ENCODE peak calls at places on chromosomes 6 and 20, in eight cellular contexts. One of them, this sample, is unnamed.

GRCh38 chr20:33654680-33655161 is 7.4 kb upstream of the C20orf144 start:
- DNase-seq in A172: no peak
- DNase-seq in NCI-H524: no peak
- DNase-seq in stimulated activated CD4-positive, alpha-beta T cell treated with anti-CD3 and anti-CD28 coated beads, Interleukin-2, amount 100 ng/mL, for 48 hours: no peak
- DNase-seq in WTC11: no peak
- DNase-seq in GDM1: no peak
- DNase-seq in CD8-positive, alpha-beta memory T cell: no peak
- DNase-seq in activated CD8-positive, alpha-beta memory T cell treated with anti-CD3 and anti-CD28 coated beads for 48 hours: no peak
- DNase-seq in this sample: no peak

GRCh38 chr6:51199733-51200132 is 381.1 kb downstream of the TFAP2B start:
- DNase-seq in NCI-H524: no peak
- DNase-seq in GDM1: no peak
- DNase-seq in WTC11: no peak
- DNase-seq in A172: no peak
- DNase-seq in activated CD8-positive, alpha-beta memory T cell treated with anti-CD3 and anti-CD28 coated beads for 48 hours: no peak
- DNase-seq in stimulated activated CD4-positive, alpha-beta T cell treated with anti-CD3 and anti-CD28 coated beads, Interleukin-2, amount 100 ng/mL, for 48 hours: no peak
- DNase-seq in CD8-positive, alpha-beta memory T cell: no peak
- DNase-seq in this sample: no peak

GRCh38 chr20:54431545-54431944 is 43.8 kb upstream of the DOK5 start:
- DNase-seq in stimulated activated CD4-positive, alpha-beta T cell treated with anti-CD3 and anti-CD28 coated beads, Interleukin-2, amount 100 ng/mL, for 48 hours: no peak
- DNase-seq in GDM1: no peak
- DNase-seq in A172: no peak
- DNase-seq in WTC11: no peak
- DNase-seq in activated CD8-positive, alpha-beta memory T cell treated with anti-CD3 and anti-CD28 coated beads for 48 hours: no peak
- DNase-seq in CD8-positive, alpha-beta memory T cell: no peak
- DNase-seq in NCI-H524: no peak
- DNase-seq in this sample: no peak

GRCh38 chr6:95819461-95819860 is 196.3 kb upstream of the FUT9 start:
- DNase-seq in WTC11: no peak
- DNase-seq in NCI-H524: no peak
- DNase-seq in CD8-positive, alpha-beta memory T cell: no peak
- DNase-seq in stimulated activated CD4-positive, alpha-beta T cell treated with anti-CD3 and anti-CD28 coated beads, Interleukin-2, amount 100 ng/mL, for 48 hours: no peak
- DNase-seq in activated CD8-positive, alpha-beta memory T cell treated with anti-CD3 and anti-CD28 coated beads for 48 hours: no peak
- DNase-seq in A172: no peak
- DNase-seq in GDM1: no peak
- DNase-seq in this sample: no peak

GRCh38 chr6:81696505-81696904 is 56.0 kb downstream of the TENT5A start:
- DNase-seq in WTC11: no peak
- DNase-seq in A172: peak; percentile 12
- DNase-seq in NCI-H524: no peak
- DNase-seq in CD8-positive, alpha-beta memory T cell: no peak
- DNase-seq in GDM1: no peak
- DNase-seq in activated CD8-positive, alpha-beta memory T cell treated with anti-CD3 and anti-CD28 coated beads for 48 hours: no peak
- DNase-seq in stimulated activated CD4-positive, alpha-beta T cell treated with anti-CD3 and anti-CD28 coated beads, Interleukin-2, amount 100 ng/mL, for 48 hours: no peak
- DNase-seq in this sample: no peak

GRCh38 chr20:48574383-48574782 is 253.4 kb downstream of the PREX1 start:
- DNase-seq in NCI-H524: peak; percentile 98
- DNase-seq in A172: peak; percentile 82
- DNase-seq in WTC11: no peak
- DNase-seq in GDM1: no peak
- DNase-seq in activated CD8-positive, alpha-beta memory T cell treated with anti-CD3 and anti-CD28 coated beads for 48 hours: no peak
- DNase-seq in stimulated activated CD4-positive, alpha-beta T cell treated with anti-CD3 and anti-CD28 coated beads, Interleukin-2, amount 100 ng/mL, for 48 hours: no peak
- DNase-seq in CD8-positive, alpha-beta memory T cell: no peak
- DNase-seq in this sample: no peak

GRCh38 chr20:54290636-54291035 is 82.7 kb downstream of the PFDN4 start:
- DNase-seq in activated CD8-positive, alpha-beta memory T cell treated with anti-CD3 and anti-CD28 coated beads for 48 hours: no peak
- DNase-seq in CD8-positive, alpha-beta memory T cell: no peak
- DNase-seq in NCI-H524: no peak
- DNase-seq in A172: peak; percentile 39
- DNase-seq in WTC11: no peak
- DNase-seq in stimulated activated CD4-positive, alpha-beta T cell treated with anti-CD3 and anti-CD28 coated beads, Interleukin-2, amount 100 ng/mL, for 48 hours: no peak
- DNase-seq in GDM1: no peak
- DNase-seq in this sample: no peak

GRCh38 chr6:73285674-73286283 is 22.8 kb upstream of the KHDC1 start:
- DNase-seq in activated CD8-positive, alpha-beta memory T cell treated with anti-CD3 and anti-CD28 coated beads for 48 hours: no peak
- DNase-seq in NCI-H524: no peak
- DNase-seq in GDM1: no peak
- DNase-seq in CD8-positive, alpha-beta memory T cell: no peak
- DNase-seq in A172: peak; percentile 63
- DNase-seq in stimulated activated CD4-positive, alpha-beta T cell treated with anti-CD3 and anti-CD28 coated beads, Interleukin-2, amount 100 ng/mL, for 48 hours: no peak
- DNase-seq in WTC11: no peak
- DNase-seq in this sample: no peak

GRCh38 chr6:44388135-44388487 is 605 bp downstream of the CDC5L start:
- DNase-seq in CD8-positive, alpha-beta memory T cell: no peak
- DNase-seq in activated CD8-positive, alpha-beta memory T cell treated with anti-CD3 and anti-CD28 coated beads for 48 hours: no peak
- DNase-seq in WTC11: no peak
- DNase-seq in stimulated activated CD4-positive, alpha-beta T cell treated with anti-CD3 and anti-CD28 coated beads, Interleukin-2, amount 100 ng/mL, for 48 hours: peak; percentile 9
- DNase-seq in GDM1: no peak
- DNase-seq in A172: peak; percentile 16
- DNase-seq in NCI-H524: no peak
- DNase-seq in this sample: no peak